ENCODE peak calls at places on chromosome 9, in six cellular contexts. One of them, this sample, is unnamed.

GRCh38 chr9:35776018-35776417 is 15.4 kb upstream of the NPR2 start:
- DNase-seq in cardiac fibroblast: no peak
- DNase-seq in WTC11: no peak
- DNase-seq in NB4: no peak
- DNase-seq in fibroblast of mammary gland: no peak
- DNase-seq in PC-3: no peak
- DNase-seq in this sample: no peak

GRCh38 chr9:23821400-23822181 is 4.4 kb downstream of the ELAVL2 start:
- DNase-seq in PC-3: peak
- DNase-seq in cardiac fibroblast: no peak
- DNase-seq in WTC11: peak
- DNase-seq in NB4: no peak
- DNase-seq in fibroblast of mammary gland: no peak
- DNase-seq in this sample: peak

GRCh38 chr9:124285903-124286291 is 28.1 kb downstream of the NEK6 start:
- DNase-seq in PC-3: no peak
- DNase-seq in NB4: peak
- DNase-seq in cardiac fibroblast: peak
- DNase-seq in WTC11: no peak
- DNase-seq in fibroblast of mammary gland: peak
- DNase-seq in this sample: no peak

GRCh38 chr9:90822866-90823265 is 21.2 kb downstream of the SYK start:
- DNase-seq in NB4: no peak
- DNase-seq in WTC11: no peak
- DNase-seq in PC-3: no peak
- DNase-seq in cardiac fibroblast: no peak
- DNase-seq in fibroblast of mammary gland: no peak
- DNase-seq in this sample: no peak

GRCh38 chr9:38030658-38031057 is 38.4 kb downstream of the SHB start:
- DNase-seq in fibroblast of mammary gland: no peak
- DNase-seq in WTC11: no peak
- DNase-seq in NB4: no peak
- DNase-seq in cardiac fibroblast: no peak
- DNase-seq in PC-3: no peak
- DNase-seq in this sample: no peak

GRCh38 chr9:304106-304505 is 89.4 kb downstream of the DOCK8 start:
- DNase-seq in WTC11: no peak
- DNase-seq in NB4: no peak
- DNase-seq in fibroblast of mammary gland: no peak
- DNase-seq in cardiac fibroblast: no peak
- DNase-seq in PC-3: no peak
- DNase-seq in this sample: no peak

GRCh38 chr9:137227057-137227852 is at the start of gene RNF224:
- DNase-seq in PC-3: peak
- DNase-seq in fibroblast of mammary gland: peak
- DNase-seq in WTC11: peak
- DNase-seq in cardiac fibroblast: peak
- DNase-seq in NB4: peak
- DNase-seq in this sample: peak

GRCh38 chr9:123318961-123319421 is 37.0 kb upstream of the CRB2 start:
- DNase-seq in fibroblast of mammary gland: no peak
- DNase-seq in NB4: no peak
- DNase-seq in WTC11: no peak
- DNase-seq in cardiac fibroblast: no peak
- DNase-seq in PC-3: no peak
- DNase-seq in this sample: no peak

GRCh38 chr9:115382865-115383264 is 264.9 kb upstream of the TNC start:
- DNase-seq in cardiac fibroblast: no peak
- DNase-seq in WTC11: no peak
- DNase-seq in NB4: no peak
- DNase-seq in fibroblast of mammary gland: no peak
- DNase-seq in PC-3: no peak
- DNase-seq in this sample: no peak

GRCh38 chr9:115379719-115380118 is 261.8 kb upstream of the TNC start:
- DNase-seq in WTC11: no peak
- DNase-seq in fibroblast of mammary gland: no peak
- DNase-seq in PC-3: no peak
- DNase-seq in cardiac fibroblast: no peak
- DNase-seq in NB4: no peak
- DNase-seq in this sample: no peak

GRCh38 chr9:115391166-115391825 is 273.3 kb upstream of the TNC start:
- DNase-seq in NB4: no peak
- DNase-seq in cardiac fibroblast: no peak
- DNase-seq in fibroblast of mammary gland: peak
- DNase-seq in PC-3: no peak
- DNase-seq in WTC11: no peak
- DNase-seq in this sample: no peak

GRCh38 chr9:115385383-115386122 is 267.6 kb upstream of the TNC start:
- DNase-seq in PC-3: no peak
- DNase-seq in cardiac fibroblast: no peak
- DNase-seq in NB4: no peak
- DNase-seq in WTC11: peak
- DNase-seq in fibroblast of mammary gland: no peak
- DNase-seq in this sample: no peak
- TF ChIP-seq CTCF in PC-3: no peak
- TF ChIP-seq CTCF in cardiac fibroblast: no peak
- TF ChIP-seq CTCF in NB4: no peak
- TF ChIP-seq CTCF in WTC11: no peak
- TF ChIP-seq CTCF in fibroblast of mammary gland: no peak
- TF ChIP-seq CTCF in this sample: no peak

DNA sequence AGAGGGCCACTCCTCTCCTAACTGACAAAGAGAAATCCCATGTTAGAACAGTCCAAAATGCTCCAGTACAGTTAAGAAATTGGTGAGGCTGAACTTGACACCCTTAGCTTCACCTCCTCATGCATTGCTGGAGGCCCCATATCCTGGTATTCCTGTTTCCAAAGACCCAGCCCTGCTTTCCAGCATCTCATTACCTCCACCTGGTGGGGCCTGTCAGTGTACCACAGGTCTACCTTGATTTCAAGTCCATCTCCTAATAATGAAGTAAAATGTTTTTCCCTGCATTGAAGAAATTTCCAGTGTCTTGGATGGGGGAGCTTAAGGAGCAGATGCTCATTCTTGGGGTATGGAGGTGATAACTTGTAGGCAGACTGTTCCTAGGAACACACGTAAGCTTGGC is 70.6 kb upstream of the S1PR3 start:
- DNase-seq in cardiac fibroblast: no peak
- DNase-seq in PC-3: peak
- DNase-seq in fibroblast of mammary gland: no peak
- DNase-seq in NB4: no peak
- DNase-seq in WTC11: no peak
- DNase-seq in this sample: peak
- TF ChIP-seq CTCF in cardiac fibroblast: no peak
- TF ChIP-seq CTCF in PC-3: peak
- TF ChIP-seq CTCF in fibroblast of mammary gland: no peak
- TF ChIP-seq CTCF in NB4: no peak
- TF ChIP-seq CTCF in WTC11: no peak
- TF ChIP-seq CTCF in this sample: peak

DNA sequence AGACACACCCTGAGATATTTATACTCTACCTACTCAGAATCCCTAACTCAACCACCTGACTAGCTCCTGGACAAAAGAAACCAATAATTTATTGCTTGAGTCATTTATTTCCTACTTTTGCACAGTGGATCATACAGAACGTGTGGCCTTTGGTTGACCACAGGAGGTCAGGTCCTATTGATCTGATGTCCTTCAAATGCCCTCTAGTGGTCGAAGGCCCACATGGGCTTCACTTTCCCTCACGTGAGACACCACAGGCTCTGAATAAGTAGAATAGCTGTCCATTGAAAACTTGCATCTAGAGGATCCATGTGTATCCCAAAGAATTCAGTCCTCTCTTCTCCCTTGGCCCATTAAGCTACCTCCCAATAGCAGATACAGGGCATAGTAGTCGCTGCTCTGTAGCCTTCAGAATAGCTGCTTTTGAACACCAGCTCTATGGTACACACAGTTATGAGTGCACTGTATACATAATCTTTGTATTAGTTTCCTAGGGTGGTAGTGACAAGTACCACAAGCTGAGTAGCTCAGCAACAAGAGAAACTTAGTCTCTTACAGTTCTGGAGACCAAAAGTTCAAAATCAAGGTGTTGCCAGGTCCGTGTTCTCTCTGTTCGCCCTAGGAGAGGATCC is 177.6 kb upstream of the SMARCA2 start:
- DNase-seq in PC-3: peak
- DNase-seq in NB4: peak
- DNase-seq in WTC11: peak
- DNase-seq in fibroblast of mammary gland: peak
- DNase-seq in cardiac fibroblast: peak
- DNase-seq in this sample: peak
- TF ChIP-seq CTCF in PC-3: peak
- TF ChIP-seq CTCF in NB4: peak
- TF ChIP-seq CTCF in WTC11: peak
- TF ChIP-seq CTCF in fibroblast of mammary gland: peak
- TF ChIP-seq CTCF in cardiac fibroblast: peak
- TF ChIP-seq CTCF in this sample: no peak

DNA sequence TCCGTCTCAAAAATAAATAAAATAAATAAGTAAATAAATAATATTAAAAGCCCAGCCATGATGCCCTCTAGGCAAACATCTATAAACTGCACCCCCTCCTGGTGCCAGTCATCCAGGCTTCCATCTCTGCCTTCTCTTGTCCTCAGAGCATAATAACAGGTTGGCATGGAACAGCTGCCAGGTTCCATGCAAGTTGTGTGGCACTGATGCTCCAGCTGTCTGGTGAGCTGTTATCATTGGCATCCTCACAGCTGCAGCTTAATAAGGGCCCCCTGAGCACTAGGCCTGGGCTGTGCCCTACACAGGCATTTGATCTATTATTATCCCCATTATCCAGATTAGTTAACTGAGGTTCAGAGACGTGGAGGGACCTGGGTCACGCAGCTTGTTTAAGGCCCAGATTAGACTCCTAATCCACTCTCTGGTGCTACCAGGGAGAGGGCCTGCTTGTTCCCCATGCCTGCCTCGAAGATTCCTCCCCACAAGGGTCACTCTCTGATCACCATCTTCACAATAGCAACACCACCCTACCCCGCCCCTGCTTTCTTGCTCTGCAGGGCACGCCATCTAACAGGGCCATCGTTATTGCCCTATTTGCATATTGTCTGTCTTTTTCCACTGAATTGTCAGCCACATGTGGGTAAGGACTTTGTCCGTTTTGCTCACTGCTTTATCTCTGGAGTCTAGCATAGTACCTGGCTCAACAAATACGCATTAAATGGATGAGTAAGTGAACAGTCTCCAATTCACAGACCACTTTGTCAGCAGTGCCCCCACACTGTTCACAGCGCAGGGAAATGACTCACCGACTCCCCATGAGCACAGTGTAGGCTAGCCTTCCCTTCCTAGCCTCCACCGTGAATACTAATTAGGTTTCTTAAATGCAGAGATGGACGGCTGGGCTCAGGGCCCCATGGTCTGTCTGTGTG is 1.5 kb upstream of the DNM1 start:
- DNase-seq in NB4: no peak
- DNase-seq in cardiac fibroblast: peak
- DNase-seq in WTC11: no peak
- DNase-seq in PC-3: no peak
- DNase-seq in fibroblast of mammary gland: peak
- DNase-seq in this sample: no peak
- TF ChIP-seq CTCF in NB4: no peak
- TF ChIP-seq CTCF in cardiac fibroblast: no peak
- TF ChIP-seq CTCF in WTC11: no peak
- TF ChIP-seq CTCF in PC-3: no peak
- TF ChIP-seq CTCF in fibroblast of mammary gland: no peak
- TF ChIP-seq CTCF in this sample: no peak

GRCh38 chr9:69671904-69672827 is at the start of gene APBA1:
- DNase-seq in WTC11: peak
- DNase-seq in PC-3: no peak
- DNase-seq in NB4: no peak
- DNase-seq in fibroblast of mammary gland: peak
- DNase-seq in cardiac fibroblast: peak
- DNase-seq in this sample: peak

GRCh38 chr9:69675563-69675962 is 3.4 kb upstream of the APBA1 start:
- DNase-seq in cardiac fibroblast: peak
- DNase-seq in NB4: no peak
- DNase-seq in fibroblast of mammary gland: no peak
- DNase-seq in WTC11: no peak
- DNase-seq in PC-3: peak
- DNase-seq in this sample: no peak

GRCh38 chr9:69674741-69675438 is 2.7 kb upstream of the APBA1 start:
- DNase-seq in WTC11: no peak
- DNase-seq in PC-3: peak
- DNase-seq in fibroblast of mammary gland: peak
- DNase-seq in cardiac fibroblast: peak
- DNase-seq in NB4: no peak
- DNase-seq in this sample: peak

GRCh38 chr9:69672828-69673640 is 863 bp upstream of the APBA1 start:
- DNase-seq in PC-3: peak
- DNase-seq in WTC11: peak
- DNase-seq in cardiac fibroblast: peak
- DNase-seq in NB4: peak
- DNase-seq in fibroblast of mammary gland: peak
- DNase-seq in this sample: peak

DNA sequence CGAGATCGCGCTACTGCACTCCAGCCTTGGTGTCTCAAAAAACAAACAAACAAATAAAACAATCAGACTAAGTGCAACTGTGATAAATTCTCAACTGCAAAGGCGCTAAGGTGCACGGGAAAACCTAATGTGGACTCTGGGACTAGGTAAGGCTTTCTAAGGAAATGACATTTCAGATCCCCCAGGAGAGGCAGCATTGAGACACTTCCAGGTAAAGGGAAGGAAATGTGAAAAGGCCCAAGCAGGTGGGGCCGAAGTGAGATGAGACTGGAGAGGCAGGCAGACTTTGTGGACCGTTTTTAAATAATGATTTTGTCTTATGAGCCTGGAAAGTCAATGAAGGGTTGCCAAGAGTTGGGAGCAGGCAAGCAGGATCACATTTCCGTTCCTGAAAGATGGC is 1.9 kb upstream of the APBA1 start:
- DNase-seq in PC-3: peak
- DNase-seq in fibroblast of mammary gland: peak
- DNase-seq in cardiac fibroblast: no peak
- DNase-seq in NB4: no peak
- DNase-seq in WTC11: peak
- DNase-seq in this sample: peak
- TF ChIP-seq CTCF in PC-3: peak
- TF ChIP-seq CTCF in fibroblast of mammary gland: no peak
- TF ChIP-seq CTCF in cardiac fibroblast: no peak
- TF ChIP-seq CTCF in NB4: no peak
- TF ChIP-seq CTCF in WTC11: no peak
- TF ChIP-seq CTCF in this sample: peak

This sample was measured in epithelial cell of esophagus.